ENCODE peak calls at places on chromosomes 13 and 19, in four cellular contexts. M is cardiac muscle cell; O is body of pancreas; F is stimulated activated naive CD8-positive, alpha-beta T cell treated with anti-CD3 and anti-CD28 coated beads, Interleukin-15, amount 100 ng/mL, for 72 hours. P is an unnamed sample.

GRCh38 chr13:78604782-78605611 is 1.6 kb upstream of the POU4F1 start:
- DNase-seq in M (no peak), O (no peak), F (no peak), P (no peak)

GRCh38 chr13:43036386-43037220 is 13.2 kb downstream of the DNAJC15 start:
- DNase-seq in M (no peak), O (peak), F (no peak), P (peak)

GRCh38 chr19:56253737-56254136 is 18.8 kb upstream of the EDDM13 start:
- DNase-seq in M (peak), O (no peak), F (no peak), P (no peak)

GRCh38 chr13:69274231-69274630 is 833.4 kb upstream of the ATXN8OS start:
- DNase-seq in M (no peak), O (no peak), F (no peak), P (no peak)

GRCh38 chr13:21663197-21663596 is 7.7 kb upstream of the FGF9 start:
- DNase-seq in M (no peak), O (no peak), F (no peak), P (no peak)

GRCh38 chr13:111095031-111095840 is 19.9 kb upstream of the ARHGEF7 start:
- DNase-seq in M (no peak), O (no peak), F (no peak), P (no peak)

GRCh38 chr13:62387642-62388041 is 972.0 kb upstream of the PCDH20 start:
- DNase-seq in M (no peak), O (no peak), F (no peak), P (no peak)

GRCh38 chr13:26513931-26514330 is 43.6 kb upstream of the WASF3 start:
- DNase-seq in M (no peak), O (no peak), F (no peak), P (no peak)

GRCh38 chr13:108902557-108903155 is 273.2 kb downstream of the MYO16 start:
- DNase-seq in M (no peak), O (no peak), F (no peak), P (peak)

GRCh38 chr13:29159871-29160270 is 339.7 kb downstream of the MTUS2 start:
- DNase-seq in M (no peak), O (no peak), F (no peak), P (no peak)

GRCh38 chr13:93244141-93244917 is 17.7 kb downstream of the GPC6 start:
- DNase-seq in M (peak), O (no peak), F (no peak), P (no peak)

GRCh38 chr19:1290245-1290698 is 4.6 kb downstream of the EFNA2 start:
- DNase-seq in M (no peak), O (no peak), F (no peak), P (no peak)

GRCh38 chr13:89541091-89542030 is 1806.1 kb upstream of the MIR17HG start:
- DNase-seq in M (no peak), O (no peak), F (no peak), P (no peak)

GRCh38 chr19:2173841-2174577 is 10.3 kb downstream of the DOT1L start:
- DNase-seq in M (no peak), O (no peak), F (no peak), P (peak)

GRCh38 chr19:6276447-6276846 is 3.3 kb downstream of the MLLT1 start:
- DNase-seq in M (peak), O (peak), F (no peak), P (no peak)

GRCh38 chr13:29594310-29594709 is 1.2 kb downstream of the SLC7A1 start:
- DNase-seq in M (peak), O (peak), F (no peak), P (peak)

GRCh38 chr19:38070573-38070972 is 153.4 kb downstream of the DPF1 start:
- DNase-seq in M (no peak), O (no peak), F (no peak), P (no peak)

GRCh38 chr19:1267441-1268391 is 1.4 kb upstream of the CIRBP start:
- DNase-seq in M (no peak), O (peak), F (no peak), P (no peak)

GRCh38 chr19:9981406-9982260 is 28.7 kb downstream of the COL5A3 start:
- DNase-seq in M (no peak), O (no peak), F (no peak), P (no peak)

P was measured in testis.